ENCODE peak calls at places on chromosomes 6 and 20, in ten cellular contexts. U is cardiac muscle cell, P is astrocyte of the spinal cord, S is MM.1S, I is upper lobe of right lung, G is AG10803, Q is osteocyte, R is brain microvascular endothelial cell, W is SK-N-SH, A is coronary artery. J is an unnamed sample.
A peak's percentile ranks its signal among the peaks of the same experiment; 100 is the strongest.

GRCh38 chr6:161370882-161371281 is 97.0 kb upstream of the AGPAT4 start:
- DNase-seq in U (peak; percentile 67), P (peak; percentile 78), S (peak; percentile 61), I (peak; percentile 73), G (peak; percentile 77), Q (no peak), R (peak; percentile 71), W (peak; percentile 79), A (no peak), J (no peak)

GRCh38 chr6:100372326-100372725 is 92.4 kb downstream of the SIM1 start:
- DNase-seq in U (no peak), P (no peak), S (no peak), I (no peak), G (peak; percentile 57), Q (no peak), R (no peak), W (no peak), A (no peak), J (no peak)

GRCh38 chr20:9301129-9302072 is 213.0 kb upstream of the LAMP5 start:
- DNase-seq in U (no peak), P (peak; percentile 70), S (no peak), I (no peak), G (peak; percentile 78), Q (no peak), R (peak; percentile 46), W (no peak), A (no peak), J (no peak)

GRCh38 chr6:38058022-38058421 is 238.5 kb downstream of the ZFAND3 start:
- DNase-seq in U (no peak), P (peak; percentile 45), S (peak; percentile 8), I (no peak), G (peak; percentile 12), Q (no peak), R (peak; percentile 53), W (no peak), A (no peak), J (no peak)

GRCh38 chr6:152975204-152975915 is 7.5 kb downstream of the FBXO5 start:
- DNase-seq in U (no peak), P (no peak), S (no peak), I (no peak), G (no peak), Q (no peak), R (no peak), W (no peak), A (no peak), J (no peak)

GRCh38 chr6:138545621-138545980 is 46.3 kb upstream of the NHSL1 start:
- DNase-seq in U (peak; percentile 81), P (peak; percentile 78), S (no peak), I (peak; percentile 85), G (peak; percentile 63), Q (peak; percentile 85), R (peak; percentile 74), W (no peak), A (no peak), J (no peak)

GRCh38 chr6:26232950-26233607 is 131.9 kb upstream of the BTN3A2 start:
- DNase-seq in U (no peak), P (peak; percentile 61), S (no peak), I (no peak), G (no peak), Q (no peak), R (no peak), W (no peak), A (no peak), J (no peak)

GRCh38 chr6:154352898-154353585 is 3.6 kb downstream of the IPCEF1 start:
- DNase-seq in U (no peak), P (no peak), S (no peak), I (peak; percentile 67), G (no peak), Q (no peak), R (no peak), W (no peak), A (no peak), J (no peak)

GRCh38 chr20:1478566-1478965 is 11.9 kb upstream of the NSFL1C start:
- DNase-seq in U (no peak), P (peak; percentile 36), S (no peak), I (no peak), G (peak; percentile 46), Q (no peak), R (no peak), W (no peak), A (no peak), J (no peak)

DNA sequence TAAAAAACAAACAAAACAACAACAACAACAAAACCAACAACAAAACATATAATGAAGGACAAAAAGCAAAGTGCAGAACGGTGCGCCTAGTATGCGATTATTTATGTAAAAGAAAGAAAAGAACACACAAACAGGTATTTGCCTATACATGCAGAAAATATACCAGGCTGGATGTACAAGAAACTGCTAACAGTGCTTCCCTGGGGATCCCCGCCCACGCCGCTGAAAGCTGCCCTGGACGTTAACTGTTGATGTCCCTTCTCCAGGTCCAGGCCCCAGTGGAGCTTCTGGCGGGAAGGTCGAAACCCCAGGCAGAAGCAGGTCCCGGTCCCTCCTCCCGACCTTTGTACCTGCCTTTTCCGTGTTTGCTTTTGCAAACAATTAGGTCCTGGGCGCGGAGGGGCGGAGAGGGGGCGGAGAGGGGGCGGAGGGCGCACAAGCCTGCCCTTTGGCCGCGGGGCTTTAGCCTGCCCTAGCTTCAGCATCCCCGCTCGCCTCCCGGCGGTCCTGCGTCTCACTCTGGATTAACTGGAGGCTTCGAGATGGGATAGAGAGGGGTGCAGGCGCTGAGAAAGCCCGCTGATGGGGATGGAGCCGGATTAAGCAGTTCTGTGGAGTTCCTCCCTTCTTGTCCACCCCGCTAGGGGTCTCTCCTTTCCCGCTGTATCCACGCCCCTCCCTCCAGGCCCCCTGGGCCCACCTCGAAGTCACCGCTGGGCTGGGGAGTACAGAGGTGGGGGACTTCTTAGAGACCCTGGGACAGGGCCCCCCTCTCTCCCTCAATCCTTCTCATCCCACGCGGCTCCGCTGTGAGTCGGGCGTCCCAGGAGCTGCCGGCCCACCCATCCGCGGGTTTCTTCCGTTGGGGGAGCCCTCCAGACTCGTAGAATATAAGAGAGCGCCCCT is 8.2 kb upstream of the AHCY start:
- DNase-seq in U (peak; percentile 16), P (no peak), S (no peak), I (no peak), G (no peak), Q (no peak), R (no peak), W (no peak), A (no peak), J (no peak)
- TF ChIP-seq CTCF in U (peak; percentile 24), P (peak; percentile 23), S (no peak), I (no peak), G (peak; percentile 26), Q (peak; percentile 19), R (peak; percentile 36), W (no peak), A (no peak), J (no peak)

GRCh38 chr6:143279385-143279784 is 171.1 kb downstream of the ADAT2 start:
- DNase-seq in U (peak; percentile 23), P (peak; percentile 36), S (no peak), I (no peak), G (no peak), Q (no peak), R (peak; percentile 31), W (peak; percentile 27), A (no peak), J (no peak)
- TF ChIP-seq CTCF in U (peak; percentile 31), P (peak; percentile 38), S (no peak), I (no peak), G (peak; percentile 37), Q (peak; percentile 55), R (peak; percentile 66), W (peak; percentile 42), A (no peak), J (peak; percentile 72)

DNA sequence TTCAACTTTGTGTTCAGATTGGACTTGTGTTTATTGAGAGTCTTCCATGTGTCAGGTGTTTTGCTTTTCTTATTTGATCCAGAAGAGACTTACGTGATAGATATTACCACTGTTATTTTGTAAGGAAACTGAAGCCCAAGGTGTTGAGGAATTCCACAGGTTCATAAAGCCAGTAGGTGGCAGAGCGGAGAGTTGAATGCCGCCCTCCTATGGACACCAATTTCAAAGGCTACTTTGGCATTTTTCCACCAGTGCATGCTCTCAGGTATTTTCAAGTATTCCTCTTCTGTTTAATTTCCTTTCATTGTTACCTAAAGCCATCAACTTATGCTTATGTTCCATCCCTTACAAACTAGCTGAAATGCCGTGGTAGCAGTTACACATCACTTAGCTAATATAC is 14.0 kb upstream of the COL10A1 start:
- DNase-seq in U (peak; percentile 15), P (no peak), S (no peak), I (no peak), G (no peak), Q (no peak), R (no peak), W (no peak), A (no peak), J (no peak)
- TF ChIP-seq CTCF in U (no peak), P (no peak), S (no peak), I (peak; percentile 18), G (no peak), Q (no peak), R (peak; percentile 9), W (no peak), A (no peak), J (no peak)

DNA sequence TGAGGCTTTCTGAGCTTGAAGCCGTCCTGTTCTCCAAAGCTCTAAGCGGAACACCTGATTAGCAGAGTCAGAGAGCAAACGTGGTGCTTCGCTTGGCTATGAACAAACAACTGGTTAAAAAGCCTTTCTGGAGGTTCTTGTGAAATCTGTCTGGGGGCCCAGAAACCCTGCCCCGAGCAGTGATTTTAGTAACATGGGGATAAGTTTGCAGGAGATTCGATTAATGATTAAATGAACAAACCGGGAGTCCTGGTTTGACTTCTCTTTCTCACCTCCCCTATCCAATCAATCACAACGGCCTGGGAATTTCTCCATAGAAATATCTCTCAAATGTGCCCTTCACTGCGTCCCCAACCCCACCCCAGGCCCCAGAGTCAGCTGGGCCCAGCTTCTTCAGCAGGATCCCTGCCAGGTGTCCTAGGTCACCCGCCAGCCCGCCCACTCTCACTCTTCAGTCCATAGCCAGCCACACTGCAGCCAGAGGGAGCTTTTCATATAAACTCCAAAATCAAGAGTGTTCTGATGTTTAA is 43.6 kb downstream of the ZDHHC14 start:
- DNase-seq in U (peak; percentile 21), P (no peak), S (no peak), I (no peak), G (no peak), Q (no peak), R (no peak), W (no peak), A (no peak), J (no peak)
- TF ChIP-seq CTCF in U (no peak), P (no peak), S (no peak), I (no peak), G (no peak), Q (no peak), R (no peak), W (no peak), A (no peak), J (no peak)

DNA sequence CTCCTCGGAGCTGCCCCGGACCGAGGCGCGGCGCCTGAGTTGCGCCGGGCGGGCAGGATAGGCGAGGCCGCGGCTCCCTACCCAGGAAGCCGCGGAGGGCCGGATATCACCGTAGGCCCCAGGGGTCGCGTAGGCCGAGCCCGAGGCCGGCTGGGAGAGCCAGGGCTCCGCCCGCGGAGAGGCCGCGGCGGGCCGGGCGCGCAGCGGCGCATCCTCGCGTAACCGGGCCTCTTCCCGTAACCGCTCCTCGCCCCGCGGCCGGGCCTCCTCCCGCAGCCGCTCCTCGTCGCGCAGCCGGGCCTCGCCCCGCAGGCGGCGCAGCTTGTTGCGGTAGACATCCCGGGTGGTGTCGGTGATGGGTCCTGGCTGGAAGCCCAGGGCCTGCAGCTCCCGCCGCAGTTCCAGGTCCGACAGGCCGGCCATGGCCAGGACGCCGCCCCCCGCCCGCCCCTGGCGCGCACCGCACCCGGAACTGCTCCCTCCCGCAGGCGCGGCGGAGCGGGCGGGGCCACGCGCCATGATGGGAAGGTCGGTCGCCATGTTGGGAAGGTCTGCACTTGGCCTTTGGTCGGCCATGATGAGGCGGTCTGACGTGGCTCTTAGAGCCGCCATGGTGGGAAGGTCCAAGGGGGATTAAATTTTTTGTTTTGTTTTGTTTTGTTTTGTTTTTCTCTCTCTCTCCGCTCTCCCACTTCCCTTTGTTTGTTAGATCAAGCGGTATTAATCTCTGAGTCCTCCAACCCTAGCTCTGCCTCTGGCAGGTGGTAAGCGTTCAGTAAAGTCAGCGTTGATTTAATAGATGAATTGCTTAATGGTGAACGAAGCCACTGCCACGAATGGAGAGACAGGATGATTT is at the start of gene LEMD2:
- DNase-seq in U (peak; percentile 93), P (peak; percentile 96), S (peak; percentile 86), I (peak; percentile 97), G (peak; percentile 94), Q (peak; percentile 98), R (peak; percentile 83), W (peak; percentile 99), A (peak; percentile 94), J (peak; percentile 96)
- TF ChIP-seq CTCF in U (no peak), P (no peak), S (no peak), I (no peak), G (no peak), Q (no peak), R (no peak), W (no peak), A (no peak), J (peak; percentile 48)

J was measured in chondrocyte.